ENCODE peak calls at places on chromosomes 6 and 20, in seven cellular contexts. P is dorsolateral prefrontal cortex; B is HL-60; G is ovary; C is fibroblast of lung; A is CD4-positive, alpha-beta T cell; L is substantia nigra. M is an unnamed sample.

GRCh38 chr6:692356-692851 is 535 bp downstream of the EXOC2 start:
- DNase-seq in P (peak), B (peak), G (no peak), C (no peak), A (peak), L (no peak), M (peak)

GRCh38 chr6:89239338-89239737 is 22.2 kb upstream of the GABRR1 start:
- DNase-seq in P (no peak), B (no peak), G (no peak), C (no peak), A (no peak), L (no peak), M (no peak)

GRCh38 chr6:15243994-15244604 is 1.8 kb upstream of the JARID2 start:
- DNase-seq in P (no peak), B (no peak), G (peak), C (no peak), A (no peak), L (no peak), M (no peak)

GRCh38 chr6:30819287-30819917 is 64.9 kb upstream of the DDR1 start:
- DNase-seq in P (no peak), B (no peak), G (no peak), C (no peak), A (no peak), L (no peak), M (peak)

GRCh38 chr6:41430875-41431274 is 95.5 kb downstream of the NCR2 start:
- DNase-seq in P (no peak), B (no peak), G (no peak), C (peak), A (no peak), L (no peak), M (peak)

GRCh38 chr6:98958791-98959190 is 11.0 kb upstream of the FBXL4 start:
- DNase-seq in P (no peak), B (no peak), G (no peak), C (no peak), A (no peak), L (no peak), M (no peak)

GRCh38 chr6:447381-448165 is 56.0 kb downstream of the IRF4 start:
- DNase-seq in P (no peak), B (no peak), G (no peak), C (no peak), A (peak), L (no peak), M (no peak)

GRCh38 chr20:59068534-59068933 is 25.9 kb upstream of the PRELID3B start:
- DNase-seq in P (no peak), B (no peak), G (no peak), C (no peak), A (no peak), L (no peak), M (no peak)

GRCh38 chr6:109772961-109773431 is 81.9 kb downstream of the FIG4 start:
- DNase-seq in P (peak), B (no peak), G (no peak), C (no peak), A (no peak), L (no peak), M (no peak)

GRCh38 chr6:6689413-6690143 is 101.1 kb downstream of the LY86 start:
- DNase-seq in P (no peak), B (no peak), G (no peak), C (peak), A (no peak), L (no peak), M (no peak)

GRCh38 chr6:134195985-134196384 is 121.9 kb downstream of the SGK1 start:
- DNase-seq in P (no peak), B (no peak), G (no peak), C (no peak), A (no peak), L (no peak), M (no peak)

GRCh38 chr6:108167449-108167903 is 1.7 kb downstream of the NR2E1 start:
- DNase-seq in P (no peak), B (no peak), G (no peak), C (no peak), A (no peak), L (no peak), M (no peak)

GRCh38 chr20:10074513-10074912 is 39.7 kb downstream of the ANKEF1 start:
- DNase-seq in P (no peak), B (peak), G (no peak), C (peak), A (no peak), L (no peak), M (peak)

GRCh38 chr6:11207199-11207968 is 25.1 kb downstream of the NEDD9 start:
- DNase-seq in P (no peak), B (peak), G (no peak), C (peak), A (no peak), L (no peak), M (peak)

GRCh38 chr6:107315116-107315515 is 144.2 kb downstream of the PDSS2 start:
- DNase-seq in P (no peak), B (no peak), G (no peak), C (no peak), A (no peak), L (no peak), M (no peak)

GRCh38 chr20:50855498-50856474 is 60.9 kb downstream of the BCAS4 start:
- DNase-seq in P (no peak), B (no peak), G (no peak), C (no peak), A (no peak), L (no peak), M (no peak)

GRCh38 chr6:170440437-170440836 is 112.7 kb downstream of the PSMB1 start:
- DNase-seq in P (no peak), B (no peak), G (no peak), C (no peak), A (no peak), L (no peak), M (no peak)

GRCh38 chr6:122621638-122622037 is 11.4 kb downstream of the PKIB start:
- DNase-seq in P (no peak), B (no peak), G (no peak), C (no peak), A (no peak), L (no peak), M (no peak)

GRCh38 chr20:59170406-59171349 is 7.1 kb downstream of the ZNF831 start:
- DNase-seq in P (no peak), B (no peak), G (no peak), C (no peak), A (no peak), L (no peak), M (no peak)

GRCh38 chr6:150410395-150410794 is 41.6 kb downstream of the IYD start:
- DNase-seq in P (no peak), B (no peak), G (no peak), C (no peak), A (no peak), L (no peak), M (no peak)

GRCh38 chr6:78995946-78996345 is 82.1 kb downstream of the PHIP start:
- DNase-seq in P (no peak), B (no peak), G (no peak), C (no peak), A (no peak), L (no peak), M (no peak)

GRCh38 chr6:7086488-7086887 is 21.3 kb upstream of the RREB1 start:
- DNase-seq in P (no peak), B (peak), G (peak), C (peak), A (peak), L (no peak), M (no peak)

GRCh38 chr6:40831381-40831780 is 207.6 kb downstream of the UNC5CL start:
- DNase-seq in P (no peak), B (no peak), G (no peak), C (no peak), A (no peak), L (no peak), M (no peak)

GRCh38 chr20:61304750-61305149 is 52.7 kb downstream of the CDH4 start:
- DNase-seq in P (no peak), B (no peak), G (no peak), C (no peak), A (no peak), L (no peak), M (no peak)

GRCh38 chr20:58169441-58169840 is 59.0 kb downstream of the ANKRD60 start:
- DNase-seq in P (no peak), B (no peak), G (no peak), C (peak), A (no peak), L (no peak), M (no peak)

GRCh38 chr6:119020597-119021561 is 57.6 kb downstream of the FAM184A start:
- DNase-seq in P (no peak), B (no peak), G (no peak), C (no peak), A (no peak), L (no peak), M (no peak)

GRCh38 chr6:116247285-116247684 is 6.6 kb downstream of the TSPYL4 start:
- DNase-seq in P (no peak), B (no peak), G (no peak), C (no peak), A (no peak), L (no peak), M (no peak)

GRCh38 chr6:83431545-83432165 is 804 bp upstream of the ME1 start:
- DNase-seq in P (peak), B (no peak), G (no peak), C (no peak), A (no peak), L (no peak), M (peak)

DNA sequence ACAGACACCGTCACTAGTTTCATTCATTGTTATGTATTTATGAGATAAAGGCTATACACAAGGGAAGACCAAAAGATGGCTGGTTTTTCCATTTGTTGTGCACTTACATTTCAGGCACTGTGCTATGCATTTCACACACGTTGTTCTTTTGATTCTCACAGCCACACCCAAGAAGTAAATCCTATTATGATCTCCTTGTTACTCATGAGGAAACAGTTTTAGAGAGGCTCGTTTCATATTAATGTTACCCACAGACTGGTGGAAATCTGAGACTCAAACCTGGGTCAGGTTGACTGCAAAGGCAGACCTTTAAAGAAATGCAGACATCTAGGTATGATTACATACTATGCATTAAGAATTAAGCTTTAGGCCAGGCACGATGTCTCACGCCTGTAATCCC is 34.9 kb downstream of the SHLD1 start:
- DNase-seq in P (no peak), B (no peak), G (no peak), C (no peak), A (no peak), L (no peak), M (peak)
- H3K27ac ChIP-seq in P (no peak), B (no peak), G (no peak), C (no peak), A (no peak), L (no peak), M (peak)

DNA sequence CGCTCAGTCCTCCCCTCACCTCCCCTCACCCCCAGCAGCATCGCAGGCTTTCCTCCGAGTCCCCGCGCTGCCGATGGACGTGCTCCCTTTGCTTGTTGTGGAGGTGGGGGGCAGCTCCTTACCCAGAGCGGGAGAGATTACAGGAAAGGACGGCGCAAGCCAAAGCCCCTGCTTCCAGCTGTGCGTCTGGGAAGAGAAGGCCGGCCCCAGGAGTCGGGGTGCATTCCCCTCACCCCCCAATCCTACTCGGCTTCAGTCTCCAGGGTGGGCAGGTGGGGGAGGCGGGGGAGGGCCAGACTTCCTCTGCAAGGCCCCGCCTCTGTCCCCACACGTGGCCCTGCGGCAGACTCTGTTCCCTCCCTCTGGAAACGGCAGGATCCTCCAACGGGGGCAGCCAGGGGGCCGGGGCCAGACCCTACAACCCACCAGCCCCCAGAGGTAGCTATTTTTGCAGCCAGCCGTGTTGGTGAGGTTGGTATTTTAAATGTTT is 43.6 kb downstream of the NTSR1 start:
- DNase-seq in P (no peak), B (no peak), G (no peak), C (no peak), A (no peak), L (no peak), M (no peak)
- H3K27ac ChIP-seq in P (no peak), B (no peak), G (no peak), C (no peak), A (no peak), L (no peak), M (no peak)

GRCh38 chr20:24772667-24773066 is 176.4 kb upstream of the CST7 start:
- DNase-seq in P (no peak), B (no peak), G (no peak), C (no peak), A (no peak), L (no peak), M (no peak)
- H3K27ac ChIP-seq in P (no peak), B (no peak), G (no peak), C (no peak), A (no peak), L (no peak), M (no peak)

GRCh38 chr20:17177341-17177740 is 49.5 kb upstream of the PCSK2 start:
- DNase-seq in P (peak), B (no peak), G (no peak), C (no peak), A (no peak), L (no peak), M (no peak)
- H3K27ac ChIP-seq in P (no peak), B (no peak), G (no peak), C (no peak), A (no peak), L (no peak), M (no peak)

DNA sequence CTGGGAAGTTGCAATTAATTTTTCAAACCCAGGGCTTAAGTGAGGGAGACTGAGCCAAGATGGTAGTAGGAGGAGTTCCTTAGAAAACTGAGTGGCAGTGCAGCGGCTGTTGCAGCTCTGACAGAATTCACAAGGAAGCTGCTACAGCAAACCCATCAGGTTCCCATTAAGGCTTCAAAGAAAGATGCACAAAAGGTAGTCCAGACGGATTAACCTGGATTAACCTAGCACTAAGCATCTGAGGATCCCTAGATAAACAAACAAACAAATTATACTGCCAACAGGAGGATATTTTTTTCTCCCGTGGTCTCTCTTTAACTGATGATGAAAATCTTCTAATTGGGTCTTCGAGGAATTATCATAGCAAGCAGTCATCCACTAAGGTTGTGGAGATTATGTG is 5.2 kb downstream of the TENT5A start:
- DNase-seq in P (no peak), B (no peak), G (no peak), C (no peak), A (no peak), L (no peak), M (no peak)
- H3K27ac ChIP-seq in P (no peak), B (peak), G (no peak), C (no peak), A (no peak), L (no peak), M (no peak)